ENCODE peak calls at places on chromosomes 16 and 17, in six cellular contexts. P, N, U, T, A and Z are unnamed samples.
A peak's percentile ranks its signal among the peaks of the same experiment; 100 is the strongest.

GRCh38 chr16:30797670-30798309 is 10.8 kb upstream of the ZNF629 start:
- DNase-seq in U (no peak), N (peak; percentile 28), P (no peak), T (no peak), A (peak; percentile 51), Z (no peak)

GRCh38 chr16:81394416-81394815 is 50.2 kb upstream of the CMIP start:
- DNase-seq in P (no peak), A (no peak), T (no peak), U (no peak), N (no peak), Z (no peak)

GRCh38 chr17:9368631-9369030 is 207.0 kb downstream of the STX8 start:
- DNase-seq in U (no peak), P (no peak), N (no peak), A (no peak), T (no peak), Z (no peak)

GRCh38 chr17:12721581-12721980 is 55.9 kb downstream of the MYOCD start:
- DNase-seq in P (no peak), A (no peak), N (no peak), U (no peak), T (no peak), Z (no peak)

GRCh38 chr16:76176153-76176552 is 101.0 kb upstream of the CNTNAP4 start:
- DNase-seq in P (no peak), T (no peak), U (no peak), A (no peak), N (no peak), Z (no peak)

GRCh38 chr17:32483451-32484019 is 3.3 kb upstream of the CDK5R1 start:
- DNase-seq in A (peak; percentile 70), T (peak; percentile 77), U (peak; percentile 93), N (peak; percentile 66), P (peak; percentile 38), Z (peak; percentile 84)

GRCh38 chr17:27384721-27385120 is 71.5 kb upstream of the KSR1 start:
- DNase-seq in U (no peak), N (no peak), P (no peak), A (no peak), T (no peak), Z (no peak)

GRCh38 chr16:2082171-2082982 is 34.6 kb downstream of the TSC2 start:
- DNase-seq in P (no peak), N (no peak), T (no peak), A (peak; percentile 36), U (peak; percentile 77), Z (no peak)

GRCh38 chr16:51326131-51326856 is 175.2 kb upstream of the SALL1 start:
- DNase-seq in T (no peak), U (no peak), N (peak; percentile 9), A (no peak), P (no peak), Z (no peak)

GRCh38 chr16:27403601-27403992 is 1.6 kb downstream of the IL21R start:
- DNase-seq in P (peak; percentile 28), T (no peak), N (no peak), A (no peak), U (no peak), Z (no peak)

DNA sequence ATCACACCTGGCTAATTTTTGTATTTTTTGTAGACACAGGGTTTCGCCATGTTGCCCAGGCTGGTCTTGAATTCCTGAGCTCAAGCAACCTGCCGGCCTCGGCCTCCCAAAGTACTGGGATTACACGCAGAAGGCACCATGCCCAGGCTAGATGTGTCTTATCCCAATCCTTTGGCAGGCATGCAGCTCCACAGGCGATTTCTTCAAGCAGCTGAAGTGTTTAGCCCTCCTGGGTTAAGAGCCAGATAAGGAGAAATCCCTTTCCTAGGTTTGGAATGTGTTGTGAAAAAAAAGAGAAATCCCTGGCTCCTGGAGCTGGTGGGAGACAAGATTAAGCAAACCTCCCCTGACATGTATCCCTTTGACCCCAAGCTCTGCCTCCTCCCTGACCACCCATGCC is 2.1 kb upstream of the NHERF1 start:
- DNase-seq in U (peak; percentile 51), A (no peak), N (no peak), T (no peak), P (no peak), Z (no peak)
- H3K27ac ChIP-seq in U (no peak overlapping the region), A (no peak overlapping the region), N (peak overlapping the region; percentile 53), T (no peak overlapping the region), P (no peak overlapping the region), Z (peak overlapping the region; percentile 69)

DNA sequence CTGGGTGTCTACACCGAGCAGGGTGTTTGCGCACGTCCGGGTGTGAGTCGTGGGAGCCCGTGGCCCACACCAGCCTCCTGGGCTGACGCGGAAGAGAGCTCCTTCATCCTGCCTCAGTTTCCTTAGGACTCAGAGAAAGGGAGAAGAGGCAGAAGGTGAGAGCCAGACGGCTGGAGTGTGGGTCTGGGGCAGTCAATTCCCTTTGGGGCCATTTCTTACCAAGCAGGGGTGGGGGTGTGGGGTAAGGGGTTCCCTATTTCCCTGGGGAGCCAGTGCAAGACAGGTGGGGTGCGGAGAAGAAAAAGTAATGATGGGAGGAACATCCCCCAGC is 831 bp downstream of the CA7 start:
- DNase-seq in N (peak; percentile 9), U (peak; percentile 4), P (no peak), T (no peak), A (no peak), Z (no peak)
- H3K4me3 ChIP-seq in N (no peak overlapping the region), U (no peak overlapping the region), P (no peak overlapping the region), T (peak overlapping the region; percentile 67), A (peak overlapping the region; percentile 37), Z (peak overlapping the region; percentile 59)

GRCh38 chr17:73156166-73156840 is 8.5 kb upstream of the SSTR2 start:
- DNase-seq in U (peak; percentile 53), A (peak; percentile 66), N (peak; percentile 80), P (peak; percentile 53), T (peak; percentile 68), Z (peak; percentile 81)
- TF ChIP-seq CTCF in U (peak; percentile 28), A (peak; percentile 67), N (peak; percentile 81), P (peak; percentile 62), T (peak; percentile 73), Z (peak; percentile 81)

GRCh38 chr16:3655030-3655790 is 719 bp downstream of the DNASE1 start:
- DNase-seq in N (no peak), T (no peak), P (no peak), A (no peak), U (no peak), Z (peak; percentile 36)

GRCh38 chr16:3656491-3657468 is 2.3 kb downstream of the DNASE1 start:
- DNase-seq in T (no peak), P (no peak), A (no peak), N (no peak), U (no peak), Z (no peak)

GRCh38 chr16:3655791-3656490 is 1.4 kb downstream of the DNASE1 start:
- DNase-seq in T (no peak), P (no peak), A (no peak), N (no peak), U (no peak), Z (no peak)

GRCh38 chr16:3652373-3653037 is 2.0 kb upstream of the DNASE1 start:
- DNase-seq in P (no peak), T (no peak), U (no peak), N (no peak), A (no peak), Z (peak; percentile 21)

GRCh38 chr16:3654249-3654991 is at the start of gene DNASE1:
- DNase-seq in A (peak; percentile 80), P (peak; percentile 57), N (peak; percentile 76), T (peak; percentile 39), U (no peak), Z (peak; percentile 31)
- H3K27ac ChIP-seq in A (no peak within 1 kb of the TSS), P (no peak within 1 kb of the TSS), N (peak within 1 kb of the TSS; percentile 67), T (no peak within 1 kb of the TSS), U (no peak within 1 kb of the TSS), Z (no peak within 1 kb of the TSS)

DNA sequence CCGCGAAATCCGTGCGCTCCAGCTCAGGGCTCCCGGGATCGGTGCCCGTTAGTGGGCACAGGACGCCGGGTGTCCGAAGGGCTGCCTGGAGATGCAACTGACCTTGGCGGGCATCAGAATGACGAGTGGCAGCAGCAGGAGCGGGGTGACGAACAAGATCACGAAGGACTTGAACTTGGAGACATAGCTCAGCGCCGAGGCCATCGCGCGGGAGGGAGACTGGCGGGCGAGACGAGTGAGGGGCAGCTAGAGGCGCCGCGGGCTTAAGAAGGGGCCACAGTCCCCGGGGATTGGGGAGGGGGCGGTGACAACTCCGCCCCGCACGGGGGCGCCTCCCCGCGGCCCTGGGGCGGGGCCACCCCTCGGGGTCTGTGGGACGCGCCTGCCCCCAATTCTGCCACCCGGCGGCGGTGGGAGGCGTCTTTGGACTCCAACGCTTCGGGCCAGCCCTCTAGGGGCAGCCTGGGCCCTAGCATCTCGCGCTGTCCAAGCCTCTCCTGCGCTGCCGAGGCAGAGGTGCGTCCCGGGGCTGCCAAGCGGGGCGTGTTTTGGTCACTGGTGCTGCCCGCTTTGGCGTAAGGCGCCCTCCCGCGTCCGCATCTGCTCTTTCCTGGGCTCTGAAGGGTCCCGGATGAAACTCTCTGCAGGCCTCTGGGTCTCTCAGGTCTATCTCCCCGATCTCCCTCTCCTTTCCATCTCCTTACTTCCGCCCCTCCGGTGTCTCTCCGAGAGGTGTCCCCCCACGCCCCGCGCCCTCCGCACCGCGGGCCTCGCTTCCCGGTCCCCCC is at the start of gene SLC13A5:
- DNase-seq in N (peak; percentile 34), P (no peak), U (peak; percentile 63), T (peak; percentile 36), A (peak; percentile 80), Z (no peak)
- H3K4me3 ChIP-seq in N (no peak within 1 kb of the TSS), P (peak within 1 kb of the TSS; percentile 19), U (peak within 1 kb of the TSS; percentile 26), T (peak within 1 kb of the TSS; percentile 56), A (peak within 1 kb of the TSS; percentile 58), Z (peak within 1 kb of the TSS; percentile 50)

GRCh38 chr16:87127061-87127765 is 190.0 kb downstream of the C16orf95 start:
- DNase-seq in P (no peak), U (peak; percentile 48), A (no peak), T (no peak), N (no peak), Z (no peak)
- TF ChIP-seq CTCF in P (no peak), U (no peak), A (no peak), T (no peak), N (no peak), Z (no peak)

GRCh38 chr17:40247926-40248495 is 28.9 kb downstream of the WIPF2 start:
- DNase-seq in T (no peak), U (no peak), A (no peak), N (no peak), P (no peak), Z (no peak)

GRCh38 chr17:40248507-40248906 is 29.4 kb downstream of the WIPF2 start:
- DNase-seq in N (peak; percentile 1), T (no peak), A (no peak), U (no peak), P (no peak), Z (no peak)

GRCh38 chr17:40259505-40259904 is 28.2 kb upstream of the CDC6 start:
- DNase-seq in T (no peak), U (no peak), N (no peak), P (no peak), A (no peak), Z (no peak)

GRCh38 chr17:40251576-40251975 is 32.5 kb downstream of the WIPF2 start:
- DNase-seq in A (peak; percentile 64), N (no peak), U (no peak), P (no peak), T (no peak), Z (no peak)

GRCh38 chr17:40253565-40253964 is 34.1 kb upstream of the CDC6 start:
- DNase-seq in A (no peak), U (no peak), P (no peak), T (no peak), N (no peak), Z (no peak)
- H3K27ac ChIP-seq in A (no peak overlapping the region), U (no peak overlapping the region), P (no peak overlapping the region), T (no peak overlapping the region), N (no peak overlapping the region), Z (peak overlapping the region; percentile 25)